ENCODE peak calls at places on chromosome 14, in four cellular contexts. N is H1, T is NT2/D1, M is HCT116. S is an unnamed sample.

GRCh38 chr14:64112859-64113258 is 181.3 kb downstream of the ESR2 start:
- DNase-seq in N (no peak), T (no peak), M (no peak), S (no peak)

GRCh38 chr14:56386024-56386423 is 193.6 kb upstream of the TMEM260 start:
- DNase-seq in N (no peak), T (no peak), M (no peak), S (no peak)

GRCh38 chr14:73943083-73943482 is 6.8 kb downstream of the FAM161B start:
- DNase-seq in T (no peak), N (no peak), M (no peak), S (no peak)

GRCh38 chr14:71328954-71329353 is 421.7 kb downstream of the PCNX1 start:
- DNase-seq in T (no peak), M (no peak), N (no peak), S (no peak)

GRCh38 chr14:81162941-81163340 is 57.8 kb downstream of the GTF2A1 start:
- DNase-seq in M (peak; percentile 23), T (no peak), N (no peak), S (peak; percentile 75)

GRCh38 chr14:55926007-55926406 is 192.2 kb upstream of the PELI2 start:
- DNase-seq in T (no peak), M (no peak), N (no peak), S (no peak)

GRCh38 chr14:57245941-57246340 is 22.8 kb downstream of the EXOC5 start:
- DNase-seq in N (no peak), T (no peak), M (no peak), S (no peak)

GRCh38 chr14:105167303-105168092 is 1.1 kb downstream of the JAG2 start:
- DNase-seq in T (no peak), M (no peak), N (no peak), S (peak; percentile 75)

GRCh38 chr14:70887207-70888150 is 19.8 kb upstream of the PCNX1 start:
- DNase-seq in M (no peak), T (no peak), N (no peak), S (no peak)

GRCh38 chr14:75229923-75230792 is 48.5 kb upstream of the FOS start:
- DNase-seq in N (no peak), M (peak; percentile 72), T (no peak), S (peak; percentile 36)

GRCh38 chr14:64191756-64192155 is 102.4 kb downstream of the ESR2 start:
- DNase-seq in M (no peak), T (no peak), N (no peak), S (no peak)

GRCh38 chr14:93619176-93619793 is 169.0 kb downstream of the PRIMA1 start:
- DNase-seq in M (peak; percentile 48), N (no peak), T (no peak), S (peak; percentile 16)

GRCh38 chr14:105299654-105300541 is 903 bp downstream of the BRF1 start:
- DNase-seq in M (no peak), N (no peak), T (no peak), S (no peak)

GRCh38 chr14:68473794-68474193 is 319.1 kb downstream of the ZFP36L1 start:
- DNase-seq in M (no peak), N (no peak), T (no peak), S (no peak)

GRCh38 chr14:64465856-64466554 is 706 bp downstream of the AKAP5 start:
- DNase-seq in M (no peak), N (no peak), T (peak; percentile 22), S (no peak)

GRCh38 chr14:105197274-105197673 is 16.2 kb upstream of the NUDT14 start:
- DNase-seq in M (no peak), N (no peak), T (no peak), S (no peak)

GRCh38 chr14:44945264-44945663 is 16.5 kb downstream of the KLHL28 start:
- DNase-seq in T (no peak), N (no peak), M (no peak), S (no peak)

GRCh38 chr14:104919993-104920315 is 4.7 kb upstream of the PLD4 start:
- DNase-seq in M (no peak), N (no peak), T (no peak), S (no peak)

GRCh38 chr14:90383731-90384542 is 12.9 kb upstream of the CALM1 start:
- DNase-seq in T (no peak), N (peak; percentile 69), M (no peak), S (peak; percentile 65)
- TF ChIP-seq YY1 in T (no peak), N (no peak), M (no peak), S (no peak)

GRCh38 chr14:26525057-26525456 is 72.8 kb downstream of the NOVA1 start:
- DNase-seq in N (no peak), T (no peak), M (no peak), S (no peak)
- TF ChIP-seq YY1 in N (no peak), T (no peak), M (no peak), S (no peak)

DNA sequence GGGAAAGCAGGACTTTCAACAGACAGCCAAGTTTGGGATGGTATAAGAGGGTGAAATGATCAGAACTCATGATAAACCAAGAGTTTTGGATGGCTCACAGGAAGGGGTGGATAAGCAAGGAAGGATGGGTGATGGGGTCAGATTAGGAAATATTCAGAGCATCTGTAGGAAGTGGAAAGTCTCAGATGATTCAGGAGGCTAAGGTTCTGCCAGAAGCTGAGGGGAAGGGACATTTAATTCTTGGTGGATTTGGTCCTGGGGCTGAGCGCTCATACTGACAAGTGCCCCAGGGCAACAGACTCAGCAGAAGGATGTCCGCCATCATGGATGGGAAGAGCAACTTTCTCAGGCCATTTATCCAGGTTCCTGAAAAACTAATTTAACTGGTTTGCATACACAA is 28.4 kb upstream of the BDKRB2 start:
- DNase-seq in M (no peak), N (no peak), T (no peak), S (no peak)
- TF ChIP-seq YY1 in M (no peak), N (no peak), T (no peak), S (no peak)

GRCh38 chr14:92570863-92571262 is 57.3 kb downstream of the RIN3 start:
- DNase-seq in M (no peak), T (no peak), N (no peak), S (no peak)
- TF ChIP-seq YY1 in M (no peak), T (no peak), N (no peak), S (no peak)

GRCh38 chr14:100786820-100787219 is 39.1 kb upstream of the MEG3 start:
- DNase-seq in N (no peak), M (no peak), T (no peak), S (no peak)
- TF ChIP-seq YY1 in N (no peak), M (no peak), T (no peak), S (no peak)